ENCODE peak calls at places on chromosomes 13 and 19, in eight cellular contexts. One of them, this sample, is unnamed.

GRCh38 chr13:92781965-92782364 is 444.6 kb upstream of the GPC6 start:
- DNase-seq in H9: no peak
- DNase-seq in heart right ventricle: no peak
- DNase-seq in PC-3: no peak
- DNase-seq in fibroblast of mammary gland: no peak
- DNase-seq in astrocyte of the cerebellum: no peak
- DNase-seq in thoracic aorta: no peak
- DNase-seq in stomach: no peak
- DNase-seq in this sample: no peak

GRCh38 chr13:110347535-110348308 is 40.6 kb downstream of the COL4A2 start:
- DNase-seq in stomach: no peak
- DNase-seq in PC-3: peak; percentile 93
- DNase-seq in fibroblast of mammary gland: peak; percentile 80
- DNase-seq in thoracic aorta: peak; percentile 72
- DNase-seq in astrocyte of the cerebellum: no peak
- DNase-seq in heart right ventricle: peak; percentile 46
- DNase-seq in H9: no peak
- DNase-seq in this sample: no peak

GRCh38 chr13:59103004-59103768 is 1060.5 kb downstream of the DIAPH3 start:
- DNase-seq in thoracic aorta: no peak
- DNase-seq in heart right ventricle: no peak
- DNase-seq in stomach: no peak
- DNase-seq in PC-3: no peak
- DNase-seq in fibroblast of mammary gland: peak; percentile 29
- DNase-seq in H9: no peak
- DNase-seq in astrocyte of the cerebellum: peak; percentile 81
- DNase-seq in this sample: no peak

GRCh38 chr19:35696835-35697234 is 7.5 kb upstream of the ZBTB32 start:
- DNase-seq in fibroblast of mammary gland: no peak
- DNase-seq in thoracic aorta: no peak
- DNase-seq in stomach: no peak
- DNase-seq in heart right ventricle: no peak
- DNase-seq in astrocyte of the cerebellum: no peak
- DNase-seq in H9: no peak
- DNase-seq in PC-3: no peak
- DNase-seq in this sample: no peak

GRCh38 chr19:29672319-29672932 is 7.2 kb downstream of the PLEKHF1 start:
- DNase-seq in PC-3: no peak
- DNase-seq in stomach: no peak
- DNase-seq in heart right ventricle: no peak
- DNase-seq in H9: no peak
- DNase-seq in thoracic aorta: no peak
- DNase-seq in astrocyte of the cerebellum: no peak
- DNase-seq in fibroblast of mammary gland: no peak
- DNase-seq in this sample: no peak

GRCh38 chr19:58544591-58545285 is 874 bp downstream of the TRIM28 start:
- DNase-seq in stomach: no peak
- DNase-seq in astrocyte of the cerebellum: no peak
- DNase-seq in fibroblast of mammary gland: peak; percentile 41
- DNase-seq in H9: peak; percentile 28
- DNase-seq in PC-3: peak; percentile 55
- DNase-seq in thoracic aorta: no peak
- DNase-seq in heart right ventricle: no peak
- DNase-seq in this sample: no peak

GRCh38 chr19:12574036-12574435 is 22.8 kb upstream of the ZNF564 start:
- DNase-seq in astrocyte of the cerebellum: no peak
- DNase-seq in stomach: no peak
- DNase-seq in H9: no peak
- DNase-seq in fibroblast of mammary gland: no peak
- DNase-seq in PC-3: no peak
- DNase-seq in thoracic aorta: no peak
- DNase-seq in heart right ventricle: no peak
- DNase-seq in this sample: no peak

GRCh38 chr19:46787331-46788100 is 878 bp downstream of the SLC1A5 start:
- DNase-seq in thoracic aorta: no peak
- DNase-seq in PC-3: peak; percentile 28
- DNase-seq in fibroblast of mammary gland: peak; percentile 68
- DNase-seq in H9: peak; percentile 56
- DNase-seq in stomach: peak; percentile 55
- DNase-seq in heart right ventricle: peak; percentile 44
- DNase-seq in astrocyte of the cerebellum: no peak
- DNase-seq in this sample: no peak

GRCh38 chr13:37403776-37404497 is 194.6 kb downstream of the POSTN start:
- DNase-seq in stomach: no peak
- DNase-seq in astrocyte of the cerebellum: peak; percentile 97
- DNase-seq in thoracic aorta: no peak
- DNase-seq in PC-3: no peak
- DNase-seq in fibroblast of mammary gland: peak; percentile 88
- DNase-seq in heart right ventricle: no peak
- DNase-seq in H9: no peak
- DNase-seq in this sample: peak; percentile 37

GRCh38 chr19:15291666-15292065 is 40.7 kb downstream of the BRD4 start:
- DNase-seq in heart right ventricle: no peak
- DNase-seq in astrocyte of the cerebellum: no peak
- DNase-seq in H9: no peak
- DNase-seq in fibroblast of mammary gland: no peak
- DNase-seq in PC-3: no peak
- DNase-seq in thoracic aorta: no peak
- DNase-seq in stomach: no peak
- DNase-seq in this sample: no peak

GRCh38 chr13:35953537-35954206 is 177.5 kb downstream of the DCLK1 start:
- DNase-seq in stomach: peak; percentile 38
- DNase-seq in heart right ventricle: peak; percentile 90
- DNase-seq in PC-3: peak; percentile 76
- DNase-seq in thoracic aorta: peak; percentile 25
- DNase-seq in fibroblast of mammary gland: peak; percentile 94
- DNase-seq in H9: peak; percentile 75
- DNase-seq in astrocyte of the cerebellum: peak; percentile 95
- DNase-seq in this sample: peak; percentile 91

GRCh38 chr19:3783660-3784584 is 2.3 kb downstream of the MATK start:
- DNase-seq in PC-3: peak; percentile 8
- DNase-seq in heart right ventricle: no peak
- DNase-seq in stomach: no peak
- DNase-seq in fibroblast of mammary gland: no peak
- DNase-seq in astrocyte of the cerebellum: no peak
- DNase-seq in thoracic aorta: no peak
- DNase-seq in H9: peak; percentile 87
- DNase-seq in this sample: no peak

GRCh38 chr19:28602675-28603298 is 610.2 kb downstream of the UQCRFS1 start:
- DNase-seq in astrocyte of the cerebellum: no peak
- DNase-seq in stomach: no peak
- DNase-seq in fibroblast of mammary gland: no peak
- DNase-seq in PC-3: no peak
- DNase-seq in heart right ventricle: no peak
- DNase-seq in thoracic aorta: no peak
- DNase-seq in H9: no peak
- DNase-seq in this sample: no peak

GRCh38 chr13:80337706-80338105 is 3.2 kb downstream of the SPRY2 start:
- DNase-seq in fibroblast of mammary gland: peak; percentile 52
- DNase-seq in PC-3: no peak
- DNase-seq in stomach: no peak
- DNase-seq in H9: no peak
- DNase-seq in heart right ventricle: no peak
- DNase-seq in astrocyte of the cerebellum: no peak
- DNase-seq in thoracic aorta: no peak
- DNase-seq in this sample: no peak

GRCh38 chr13:112249644-112250610 is 126.2 kb upstream of the SPACA7 start:
- DNase-seq in heart right ventricle: no peak
- DNase-seq in PC-3: no peak
- DNase-seq in stomach: no peak
- DNase-seq in thoracic aorta: no peak
- DNase-seq in astrocyte of the cerebellum: no peak
- DNase-seq in fibroblast of mammary gland: no peak
- DNase-seq in H9: peak; percentile 28
- DNase-seq in this sample: no peak

GRCh38 chr19:23283925-23284324 is 33.7 kb upstream of the ZNF724 start:
- DNase-seq in heart right ventricle: peak; percentile 12
- DNase-seq in thoracic aorta: no peak
- DNase-seq in astrocyte of the cerebellum: no peak
- DNase-seq in stomach: peak; percentile 50
- DNase-seq in PC-3: peak; percentile 24
- DNase-seq in H9: peak; percentile 71
- DNase-seq in fibroblast of mammary gland: peak; percentile 37
- DNase-seq in this sample: no peak

GRCh38 chr13:76455960-76456359 is 430.2 kb downstream of the KCTD12 start:
- DNase-seq in fibroblast of mammary gland: peak; percentile 63
- DNase-seq in H9: no peak
- DNase-seq in thoracic aorta: no peak
- DNase-seq in heart right ventricle: no peak
- DNase-seq in astrocyte of the cerebellum: peak; percentile 79
- DNase-seq in PC-3: peak; percentile 48
- DNase-seq in stomach: no peak
- DNase-seq in this sample: no peak

GRCh38 chr13:69324109-69324886 is 783.3 kb upstream of the ATXN8OS start:
- DNase-seq in thoracic aorta: no peak
- DNase-seq in PC-3: peak; percentile 42
- DNase-seq in fibroblast of mammary gland: peak; percentile 1
- DNase-seq in astrocyte of the cerebellum: no peak
- DNase-seq in H9: no peak
- DNase-seq in stomach: no peak
- DNase-seq in heart right ventricle: no peak
- DNase-seq in this sample: no peak
- TF ChIP-seq CTCF in thoracic aorta: no peak
- TF ChIP-seq CTCF in PC-3: peak; percentile 51
- TF ChIP-seq CTCF in fibroblast of mammary gland: no peak
- TF ChIP-seq CTCF in astrocyte of the cerebellum: no peak
- TF ChIP-seq CTCF in H9: peak; percentile 57
- TF ChIP-seq CTCF in stomach: no peak
- TF ChIP-seq CTCF in heart right ventricle: peak; percentile 19
- TF ChIP-seq CTCF in this sample: no peak

DNA sequence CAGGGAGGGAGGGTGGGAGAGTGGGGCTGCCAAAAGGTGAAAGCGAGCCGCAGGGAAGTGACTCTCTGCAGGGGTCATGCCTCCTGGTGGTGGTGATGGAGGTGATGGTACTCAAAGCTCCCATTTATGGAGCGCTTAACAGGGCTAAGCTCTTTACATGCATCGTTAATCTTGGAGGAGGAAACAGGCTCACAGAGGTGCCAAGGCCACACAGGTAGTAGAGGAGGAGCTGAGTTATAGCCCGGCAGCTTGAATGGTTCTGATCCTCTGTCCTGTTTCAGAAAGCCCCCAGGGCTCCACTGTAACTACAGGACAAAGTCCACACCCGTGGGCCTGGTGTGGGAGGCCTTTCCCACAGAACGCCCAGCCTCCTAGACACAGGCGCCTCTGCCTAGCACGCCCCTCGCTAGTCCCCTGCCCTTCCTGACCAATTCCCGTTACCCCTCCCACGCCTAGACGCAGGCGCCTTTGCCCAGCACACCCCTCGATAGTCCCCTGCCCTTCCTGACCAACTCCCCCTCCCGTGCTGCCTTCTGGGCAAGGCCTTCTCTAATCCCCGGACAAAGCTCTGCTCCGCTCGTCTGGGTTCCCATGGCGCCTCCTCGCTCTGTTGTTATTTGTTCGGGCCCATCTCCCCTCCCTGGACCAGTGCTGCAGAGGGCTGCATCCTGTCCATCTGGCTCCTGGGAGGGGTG is 10.8 kb downstream of the PPP1R37 start:
- DNase-seq in fibroblast of mammary gland: no peak
- DNase-seq in H9: no peak
- DNase-seq in thoracic aorta: no peak
- DNase-seq in stomach: no peak
- DNase-seq in heart right ventricle: peak; percentile 34
- DNase-seq in astrocyte of the cerebellum: no peak
- DNase-seq in PC-3: no peak
- DNase-seq in this sample: no peak
- TF ChIP-seq CTCF in fibroblast of mammary gland: peak; percentile 18
- TF ChIP-seq CTCF in H9: no peak
- TF ChIP-seq CTCF in thoracic aorta: no peak
- TF ChIP-seq CTCF in stomach: no peak
- TF ChIP-seq CTCF in heart right ventricle: peak; percentile 9
- TF ChIP-seq CTCF in astrocyte of the cerebellum: no peak
- TF ChIP-seq CTCF in PC-3: no peak
- TF ChIP-seq CTCF in this sample: peak; percentile 26

DNA sequence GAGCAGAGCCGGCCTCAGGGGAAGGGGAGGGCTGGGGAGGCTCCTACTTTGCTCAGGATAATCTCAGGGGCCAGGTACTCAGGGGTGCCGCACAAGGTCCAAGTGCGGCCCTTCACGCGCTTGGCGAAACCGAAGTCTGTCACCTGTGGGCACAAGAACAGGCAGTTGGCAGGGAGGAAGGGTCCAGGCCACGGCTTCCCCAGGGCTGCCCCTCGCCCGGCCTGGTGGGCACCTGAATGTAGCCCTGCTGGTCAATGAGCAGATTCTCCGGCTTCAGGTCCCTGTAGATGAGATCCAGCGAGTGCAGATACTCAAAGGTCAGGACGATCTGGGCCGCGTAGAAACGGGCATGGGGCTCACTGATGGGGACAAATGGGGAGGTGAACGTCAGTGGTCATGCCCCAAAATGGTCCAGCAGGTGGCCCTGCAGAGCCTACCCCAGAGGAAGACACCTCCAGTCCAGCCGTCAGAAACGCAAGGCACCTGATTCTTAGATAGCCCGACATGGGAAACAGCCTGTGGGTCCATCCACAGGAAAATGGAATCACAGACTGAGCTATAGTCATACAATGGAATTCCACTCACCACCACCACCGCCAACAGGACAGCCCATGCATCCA is 7.1 kb upstream of the SAMD1 start:
- DNase-seq in heart right ventricle: no peak
- DNase-seq in H9: no peak
- DNase-seq in fibroblast of mammary gland: no peak
- DNase-seq in stomach: no peak
- DNase-seq in thoracic aorta: no peak
- DNase-seq in PC-3: no peak
- DNase-seq in astrocyte of the cerebellum: no peak
- DNase-seq in this sample: no peak
- TF ChIP-seq CTCF in heart right ventricle: peak; percentile 44
- TF ChIP-seq CTCF in H9: peak; percentile 53
- TF ChIP-seq CTCF in fibroblast of mammary gland: peak; percentile 18
- TF ChIP-seq CTCF in stomach: no peak
- TF ChIP-seq CTCF in thoracic aorta: no peak
- TF ChIP-seq CTCF in PC-3: peak; percentile 43
- TF ChIP-seq CTCF in astrocyte of the cerebellum: peak; percentile 24
- TF ChIP-seq CTCF in this sample: no peak

GRCh38 chr13:98739023-98739422 is 13.4 kb downstream of the SLC15A1 start:
- DNase-seq in H9: no peak
- DNase-seq in heart right ventricle: no peak
- DNase-seq in stomach: no peak
- DNase-seq in thoracic aorta: no peak
- DNase-seq in PC-3: no peak
- DNase-seq in astrocyte of the cerebellum: no peak
- DNase-seq in fibroblast of mammary gland: no peak
- DNase-seq in this sample: no peak

GRCh38 chr13:98741741-98742435 is 10.6 kb downstream of the SLC15A1 start:
- DNase-seq in H9: no peak
- DNase-seq in fibroblast of mammary gland: peak; percentile 11
- DNase-seq in thoracic aorta: no peak
- DNase-seq in heart right ventricle: no peak
- DNase-seq in stomach: no peak
- DNase-seq in PC-3: no peak
- DNase-seq in astrocyte of the cerebellum: no peak
- DNase-seq in this sample: peak; percentile 41

GRCh38 chr13:98740131-98740530 is 12.3 kb downstream of the SLC15A1 start:
- DNase-seq in astrocyte of the cerebellum: no peak
- DNase-seq in stomach: no peak
- DNase-seq in H9: no peak
- DNase-seq in thoracic aorta: no peak
- DNase-seq in PC-3: no peak
- DNase-seq in heart right ventricle: no peak
- DNase-seq in fibroblast of mammary gland: no peak
- DNase-seq in this sample: no peak

GRCh38 chr13:98743377-98743776 is 9.1 kb downstream of the SLC15A1 start:
- DNase-seq in heart right ventricle: no peak
- DNase-seq in H9: no peak
- DNase-seq in PC-3: no peak
- DNase-seq in fibroblast of mammary gland: no peak
- DNase-seq in stomach: no peak
- DNase-seq in thoracic aorta: no peak
- DNase-seq in astrocyte of the cerebellum: no peak
- DNase-seq in this sample: no peak

GRCh38 chr13:98742961-98743360 is 9.5 kb downstream of the SLC15A1 start:
- DNase-seq in astrocyte of the cerebellum: no peak
- DNase-seq in H9: no peak
- DNase-seq in PC-3: no peak
- DNase-seq in fibroblast of mammary gland: no peak
- DNase-seq in stomach: no peak
- DNase-seq in heart right ventricle: no peak
- DNase-seq in thoracic aorta: no peak
- DNase-seq in this sample: no peak
- TF ChIP-seq CTCF in astrocyte of the cerebellum: no peak
- TF ChIP-seq CTCF in H9: no peak
- TF ChIP-seq CTCF in PC-3: no peak
- TF ChIP-seq CTCF in fibroblast of mammary gland: no peak
- TF ChIP-seq CTCF in stomach: no peak
- TF ChIP-seq CTCF in heart right ventricle: no peak
- TF ChIP-seq CTCF in thoracic aorta: no peak
- TF ChIP-seq CTCF in this sample: no peak